ENCODE peak calls at places on chromosome X, in seven cellular contexts. K is esophagus squamous epithelium, A is psoas muscle, Y is ovary, R is A673, V is PC-9, H is heart right ventricle. C is an unnamed sample.

GRCh38 chrX:68693481-68694410 is 46.3 kb downstream of the STARD8 start:
- DNase-seq in K (no peak), A (peak; percentile 82), Y (peak; percentile 78), R (peak; percentile 49), V (no peak), H (peak; percentile 86), C (peak; percentile 90)

GRCh38 chrX:133215747-133216146 is 2.4 kb downstream of the TFDP3 start:
- DNase-seq in K (no peak), A (no peak), Y (no peak), R (peak; percentile 52), V (no peak), H (no peak), C (no peak)

GRCh38 chrX:153771686-153772607 is 7.9 kb downstream of the PLXNB3 start:
- DNase-seq in K (no peak), A (no peak), Y (peak; percentile 31), R (no peak), V (no peak), H (no peak), C (no peak)

GRCh38 chrX:73851014-73852009 is 288.3 kb downstream of the CHIC1 start:
- DNase-seq in K (peak; percentile 61), A (peak; percentile 85), Y (peak; percentile 89), R (peak; percentile 94), V (no peak), H (no peak), C (peak; percentile 93)

GRCh38 chrX:45621356-45622041 is 420.8 kb upstream of the DIPK2B start:
- DNase-seq in K (no peak), A (no peak), Y (no peak), R (no peak), V (no peak), H (no peak), C (no peak)

GRCh38 chrX:85504381-85504780 is 124.9 kb upstream of the POF1B start:
- DNase-seq in K (no peak), A (no peak), Y (no peak), R (no peak), V (no peak), H (no peak), C (no peak)

GRCh38 chrX:47648376-47648775 is 2.0 kb downstream of the ELK1 start:
- DNase-seq in K (no peak), A (no peak), Y (no peak), R (no peak), V (no peak), H (no peak), C (no peak)

GRCh38 chrX:3939967-3940610 is 226.6 kb upstream of the PRKX start:
- DNase-seq in K (no peak), A (no peak), Y (no peak), R (peak; percentile 64), V (peak; percentile 89), H (no peak), C (no peak)

GRCh38 chrX:133544105-133544504 is 128.8 kb upstream of the GPC4 start:
- DNase-seq in K (no peak), A (no peak), Y (no peak), R (no peak), V (peak; percentile 97), H (no peak), C (no peak)

GRCh38 chrX:24019448-24019847 is 7.5 kb downstream of the KLHL15 start:
- DNase-seq in K (no peak), A (no peak), Y (no peak), R (no peak), V (no peak), H (no peak), C (no peak)

GRCh38 chrX:148270499-148270898 is 229.9 kb upstream of the AFF2 start:
- DNase-seq in K (no peak), A (no peak), Y (no peak), R (no peak), V (no peak), H (no peak), C (no peak)
- H3K4me1 ChIP-seq in K (no peaks in the 10 kb centered on the region), A (no peaks in the 10 kb centered on the region), Y (no peaks in the 10 kb centered on the region), R (no peaks in the 10 kb centered on the region), V (no peaks in the 10 kb centered on the region), H (no peaks in the 10 kb centered on the region), C (no peaks in the 10 kb centered on the region)

GRCh38 chrX:103540145-103540544 is 20.9 kb upstream of the RAB40A start:
- DNase-seq in K (no peak), A (no peak), Y (no peak), R (no peak), V (no peak), H (no peak), C (no peak)

GRCh38 chrX:103536732-103537131 is 17.4 kb upstream of the RAB40A start:
- DNase-seq in K (no peak), A (no peak), Y (no peak), R (no peak), V (no peak), H (no peak), C (no peak)

GRCh38 chrX:103537871-103538387 is 18.6 kb upstream of the RAB40A start:
- DNase-seq in K (no peak), A (no peak), Y (no peak), R (no peak), V (no peak), H (no peak), C (no peak)

GRCh38 chrX:103538728-103539127 is 19.4 kb upstream of the RAB40A start:
- DNase-seq in K (no peak), A (no peak), Y (no peak), R (no peak), V (peak; percentile 75), H (no peak), C (no peak)

DNA sequence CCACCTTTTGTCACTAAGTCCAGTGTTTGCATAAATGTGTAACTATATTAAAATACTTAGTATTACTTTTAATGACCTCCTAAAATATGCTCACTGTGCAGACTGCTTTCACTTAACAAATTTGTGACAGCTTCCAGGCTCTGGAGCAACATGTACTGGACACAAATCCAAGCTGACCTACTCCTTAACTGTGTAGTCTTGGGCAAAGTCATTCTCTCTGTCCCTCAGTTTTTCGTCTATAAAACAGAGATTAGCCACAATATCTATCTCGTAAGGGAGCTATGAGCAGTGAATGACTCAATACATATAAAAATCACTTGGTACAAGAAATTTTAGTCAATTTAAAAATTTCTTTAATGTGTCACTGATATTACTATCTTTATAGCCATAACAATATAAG is 20.4 kb upstream of the RAB40A start:
- DNase-seq in K (no peak), A (no peak), Y (no peak), R (no peak), V (no peak), H (no peak), C (no peak)
- H3K4me1 ChIP-seq in K (peaks cover 13% of the 10 kb centered on the region), A (no peaks in the 10 kb centered on the region), Y (peaks cover 14% of the 10 kb centered on the region), R (no peaks in the 10 kb centered on the region), V (peaks cover 10% of the 10 kb centered on the region), H (no peaks in the 10 kb centered on the region), C (peaks cover 3% of the 10 kb centered on the region)

GRCh38 chrX:19799319-19800182 is 87.8 kb downstream of the SH3KBP1 start:
- DNase-seq in K (no peak), A (no peak), Y (no peak), R (no peak), V (no peak), H (peak; percentile 7), C (no peak)

GRCh38 chrX:19795289-19795688 is 92.1 kb downstream of the SH3KBP1 start:
- DNase-seq in K (no peak), A (no peak), Y (no peak), R (no peak), V (no peak), H (no peak), C (no peak)

GRCh38 chrX:19800821-19801220 is 86.6 kb downstream of the SH3KBP1 start:
- DNase-seq in K (no peak), A (no peak), Y (no peak), R (no peak), V (no peak), H (no peak), C (no peak)

GRCh38 chrX:19794690-19795089 is 92.7 kb downstream of the SH3KBP1 start:
- DNase-seq in K (no peak), A (no peak), Y (no peak), R (no peak), V (no peak), H (no peak), C (no peak)

DNA sequence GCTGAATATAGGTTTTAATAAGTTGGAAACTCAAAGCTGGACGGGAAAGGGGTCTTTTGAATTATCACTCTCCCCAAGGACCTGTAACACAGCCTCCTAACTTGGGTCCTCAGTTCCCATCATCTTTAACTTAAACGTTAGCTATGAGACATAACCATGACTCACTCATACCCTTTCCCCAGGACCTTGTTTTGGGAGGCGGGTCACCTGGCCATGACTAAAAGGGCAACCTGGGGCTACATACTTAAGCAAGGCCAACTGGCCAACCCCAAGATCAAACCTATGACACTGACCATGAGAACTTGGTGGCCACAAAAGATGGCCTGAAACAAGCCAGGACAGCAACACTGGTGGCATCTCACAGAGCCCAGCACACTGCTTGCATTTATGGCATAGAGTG is 89.0 kb downstream of the SH3KBP1 start:
- DNase-seq in K (no peak), A (no peak), Y (no peak), R (no peak), V (no peak), H (no peak), C (no peak)
- H3K4me1 ChIP-seq in K (no peaks in the 10 kb centered on the region), A (no peaks in the 10 kb centered on the region), Y (no peaks in the 10 kb centered on the region), R (no peaks in the 10 kb centered on the region), V (no peaks in the 10 kb centered on the region), H (peaks cover 6% of the 10 kb centered on the region), C (no peaks in the 10 kb centered on the region)

DNA sequence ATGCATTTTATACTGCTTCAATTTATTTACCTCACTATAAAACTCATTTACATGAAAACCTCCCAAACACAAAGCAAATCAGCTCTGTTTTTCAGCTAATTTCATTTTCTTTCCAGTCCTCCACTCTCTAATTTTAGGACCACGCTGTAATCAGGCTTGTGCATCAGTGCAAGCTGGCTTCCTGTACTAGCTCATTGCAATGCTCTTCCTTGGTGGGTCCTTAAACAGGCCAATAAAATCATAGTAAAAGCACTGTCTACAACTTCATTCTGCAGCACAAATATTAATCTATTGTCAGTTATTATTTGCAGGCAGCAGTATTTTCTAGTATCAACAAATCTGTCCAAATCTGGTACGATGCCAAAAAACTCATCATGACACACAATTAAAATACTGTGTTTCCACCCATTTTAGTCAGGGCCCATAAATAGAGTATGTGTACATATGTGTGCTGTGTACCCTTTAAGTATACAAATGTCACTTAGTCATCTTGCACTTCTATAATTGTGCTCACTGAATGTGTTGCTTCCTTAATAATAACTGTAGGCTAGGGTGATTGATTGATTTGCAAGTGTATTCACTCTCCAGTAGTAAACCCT is 178.2 kb upstream of the HCCS start:
- DNase-seq in K (no peak), A (no peak), Y (no peak), R (no peak), V (no peak), H (no peak), C (no peak)
- H3K4me1 ChIP-seq in K (no peaks in the 10 kb centered on the region), A (no peaks in the 10 kb centered on the region), Y (no peaks in the 10 kb centered on the region), R (no peaks in the 10 kb centered on the region), V (no peaks in the 10 kb centered on the region), H (no peaks in the 10 kb centered on the region), C (no peaks in the 10 kb centered on the region)

GRCh38 chrX:118534716-118535493 is 39.3 kb downstream of the DOCK11 start:
- DNase-seq in K (no peak), A (no peak), Y (no peak), R (peak; percentile 22), V (no peak), H (no peak), C (no peak)

GRCh38 chrX:118541482-118541881 is 45.9 kb downstream of the DOCK11 start:
- DNase-seq in K (no peak), A (no peak), Y (no peak), R (no peak), V (no peak), H (no peak), C (no peak)

GRCh38 chrX:118540342-118540741 is 44.7 kb downstream of the DOCK11 start:
- DNase-seq in K (no peak), A (no peak), Y (no peak), R (no peak), V (no peak), H (no peak), C (no peak)

GRCh38 chrX:118536687-118537461 is 41.3 kb downstream of the DOCK11 start:
- DNase-seq in K (no peak), A (no peak), Y (no peak), R (peak; percentile 42), V (peak; percentile 51), H (no peak), C (no peak)

GRCh38 chrX:118536204-118536603 is 40.6 kb downstream of the DOCK11 start:
- DNase-seq in K (no peak), A (no peak), Y (no peak), R (no peak), V (no peak), H (no peak), C (no peak)
- H3K4me1 ChIP-seq in K (no peaks in the 10 kb centered on the region), A (no peaks in the 10 kb centered on the region), Y (no peaks in the 10 kb centered on the region), R (no peaks in the 10 kb centered on the region), V (peaks cover 11% of the 10 kb centered on the region), H (peaks cover 15% of the 10 kb centered on the region), C (peaks cover 2% of the 10 kb centered on the region)

C was measured in aorta.